ENCODE peak calls at places on chromosomes 6 and 20, in five cellular contexts. I, T, F, X and G are unnamed samples.

GRCh38 chr6:77834591-77834996 is 181.8 kb downstream of the MEI4 start:
- ATAC-seq in F (no peak), X (peak), T (no peak), I (no peak), G (no peak)

GRCh38 chr6:89475106-89475505 is 42.2 kb downstream of the ANKRD6 start:
- ATAC-seq in F (no peak), X (peak), T (no peak), I (no peak), G (no peak)

GRCh38 chr6:41798901-41799300 is 11.4 kb downstream of the TOMM6 start:
- ATAC-seq in T (no peak), F (no peak), I (no peak), X (no peak), G (no peak)

GRCh38 chr6:152295346-152295745 is 341.8 kb downstream of the SYNE1 start:
- ATAC-seq in I (no peak), X (peak), F (no peak), T (peak), G (no peak)

GRCh38 chr6:49764571-49765236 is 20.5 kb upstream of the CRISP3 start:
- ATAC-seq in I (no peak), X (peak), T (no peak), F (no peak), G (no peak)

GRCh38 chr6:143549630-143550268 is 38.2 kb upstream of the FUCA2 start:
- ATAC-seq in I (peak), T (no peak), X (no peak), F (peak), G (peak)

GRCh38 chr6:117677553-117678131 is 2.4 kb downstream of the NUS1 start:
- ATAC-seq in F (no peak), T (no peak), I (no peak), X (no peak), G (peak)

GRCh38 chr20:3509064-3509463 is 38.2 kb downstream of the ATRN start:
- ATAC-seq in T (no peak), X (no peak), F (peak), I (no peak), G (peak)

GRCh38 chr20:49133571-49133970 is 54.6 kb downstream of the STAU1 start:
- ATAC-seq in X (peak), F (no peak), T (no peak), I (no peak), G (no peak)

GRCh38 chr6:149473080-149474052 is 11.4 kb downstream of the ZC3H12D start:
- ATAC-seq in I (peak), X (peak), T (peak), F (no peak), G (peak)

GRCh38 chr20:46342451-46343357 is 34.4 kb upstream of the CDH22 start:
- ATAC-seq in T (no peak), F (no peak), X (no peak), I (peak), G (peak)

GRCh38 chr6:135568366-135568765 is 70.8 kb upstream of the AHI1 start:
- ATAC-seq in T (peak), I (peak), X (peak), F (peak), G (peak)

GRCh38 chr20:43658068-43658722 is 8.7 kb upstream of the MYBL2 start:
- ATAC-seq in T (no peak), I (no peak), X (no peak), F (peak), G (peak)

GRCh38 chr6:111411978-111412574 is 70.9 kb downstream of the REV3L start:
- ATAC-seq in T (peak), F (no peak), I (no peak), X (no peak), G (no peak)